ENCODE peak calls at places on chromosomes 3 and 15, in six cellular contexts. One of them, this sample, is unnamed.

GRCh38 chr3:32703491-32703968 is 18.5 kb downstream of the CNOT10 start:
- DNase-seq in body of pancreas: no peak
- DNase-seq in AG04450: no peak
- DNase-seq in GM23248: no peak
- DNase-seq in naive thymus-derived CD4-positive, alpha-beta T cell: no peak
- DNase-seq in NCI-H82: no peak
- DNase-seq in this sample: peak; percentile 53

GRCh38 chr3:14631687-14632444 is 19.7 kb upstream of the CCDC174 start:
- DNase-seq in body of pancreas: no peak
- DNase-seq in AG04450: no peak
- DNase-seq in GM23248: no peak
- DNase-seq in naive thymus-derived CD4-positive, alpha-beta T cell: no peak
- DNase-seq in NCI-H82: peak; percentile 92
- DNase-seq in this sample: no peak

GRCh38 chr3:112689989-112690388 is 49.0 kb upstream of the CCDC80 start:
- DNase-seq in body of pancreas: no peak
- DNase-seq in AG04450: no peak
- DNase-seq in GM23248: no peak
- DNase-seq in naive thymus-derived CD4-positive, alpha-beta T cell: no peak
- DNase-seq in NCI-H82: no peak
- DNase-seq in this sample: no peak

GRCh38 chr3:50971487-50971924 is 296.8 kb downstream of the DOCK3 start:
- DNase-seq in body of pancreas: peak; percentile 58
- DNase-seq in AG04450: peak; percentile 13
- DNase-seq in GM23248: peak; percentile 63
- DNase-seq in naive thymus-derived CD4-positive, alpha-beta T cell: peak; percentile 77
- DNase-seq in NCI-H82: peak; percentile 81
- DNase-seq in this sample: peak; percentile 78

GRCh38 chr3:142916611-142917010 is 27.7 kb upstream of the PCOLCE2 start:
- DNase-seq in body of pancreas: no peak
- DNase-seq in AG04450: no peak
- DNase-seq in GM23248: peak; percentile 49
- DNase-seq in naive thymus-derived CD4-positive, alpha-beta T cell: no peak
- DNase-seq in NCI-H82: no peak
- DNase-seq in this sample: no peak

GRCh38 chr3:53161345-53161819 is 373 bp downstream of the PRKCD start:
- DNase-seq in body of pancreas: peak; percentile 29
- DNase-seq in AG04450: no peak
- DNase-seq in GM23248: peak; percentile 54
- DNase-seq in naive thymus-derived CD4-positive, alpha-beta T cell: no peak
- DNase-seq in NCI-H82: peak; percentile 51
- DNase-seq in this sample: no peak

GRCh38 chr15:72237286-72238224 is 6.6 kb upstream of the PKM start:
- DNase-seq in body of pancreas: peak; percentile 67
- DNase-seq in AG04450: peak; percentile 93
- DNase-seq in GM23248: peak; percentile 98
- DNase-seq in naive thymus-derived CD4-positive, alpha-beta T cell: no peak
- DNase-seq in NCI-H82: no peak
- DNase-seq in this sample: no peak

GRCh38 chr15:82951472-82952155 is 906 bp downstream of the HOMER2 start:
- DNase-seq in body of pancreas: peak; percentile 29
- DNase-seq in AG04450: no peak
- DNase-seq in GM23248: peak; percentile 75
- DNase-seq in naive thymus-derived CD4-positive, alpha-beta T cell: no peak
- DNase-seq in NCI-H82: peak; percentile 40
- DNase-seq in this sample: peak; percentile 41

GRCh38 chr3:131485116-131485515 is 17.7 kb downstream of the MRPL3 start:
- DNase-seq in body of pancreas: no peak
- DNase-seq in AG04450: no peak
- DNase-seq in GM23248: no peak
- DNase-seq in naive thymus-derived CD4-positive, alpha-beta T cell: no peak
- DNase-seq in NCI-H82: no peak
- DNase-seq in this sample: no peak

GRCh38 chr3:65493371-65493882 is 545.3 kb downstream of the MAGI1 start:
- DNase-seq in body of pancreas: no peak
- DNase-seq in AG04450: no peak
- DNase-seq in GM23248: no peak
- DNase-seq in naive thymus-derived CD4-positive, alpha-beta T cell: no peak
- DNase-seq in NCI-H82: no peak
- DNase-seq in this sample: peak; percentile 62

GRCh38 chr3:195126073-195126605 is 144.8 kb downstream of the XXYLT1 start:
- DNase-seq in body of pancreas: no peak
- DNase-seq in AG04450: no peak
- DNase-seq in GM23248: no peak
- DNase-seq in naive thymus-derived CD4-positive, alpha-beta T cell: no peak
- DNase-seq in NCI-H82: no peak
- DNase-seq in this sample: no peak